ENCODE peak calls at places on chromosomes 6 and 20, in six cellular contexts. J is esophagus squamous epithelium, O is HFF-Myc, Q is left ventricle myocardium inferior, A is tibial artery, G is upper lobe of right lung. Y is an unnamed sample.

GRCh38 chr6:49556429-49556837 is 6.0 kb downstream of the C6orf141 start:
- DNase-seq in J (no peak), O (no peak), Q (no peak), A (no peak), G (no peak), Y (no peak)

GRCh38 chr20:47286681-47287080 is 69.8 kb downstream of the ZMYND8 start:
- DNase-seq in J (no peak), O (no peak), Q (no peak), A (no peak), G (no peak), Y (no peak)

GRCh38 chr6:75481936-75482593 is 11.5 kb downstream of the FILIP1 start:
- DNase-seq in J (no peak), O (no peak), Q (no peak), A (no peak), G (no peak), Y (no peak)

GRCh38 chr6:33123732-33124524 is 48.1 kb downstream of the HLA-DPB1 start:
- DNase-seq in J (no peak), O (peak), Q (no peak), A (no peak), G (no peak), Y (peak)

GRCh38 chr6:53311586-53311935 is 37.2 kb downstream of the ELOVL5 start:
- DNase-seq in J (no peak), O (no peak), Q (no peak), A (no peak), G (no peak), Y (no peak)

GRCh38 chr6:11143394-11144371 is 32.2 kb upstream of the ERVFRD-1 start:
- DNase-seq in J (peak), O (peak), Q (peak), A (peak), G (peak), Y (no peak)

GRCh38 chr6:166751051-166751595 is 124.1 kb upstream of the RPS6KA2 start:
- DNase-seq in J (no peak), O (no peak), Q (no peak), A (no peak), G (no peak), Y (peak)

GRCh38 chr20:61927193-61927825 is 138.4 kb downstream of the TAF4 start:
- DNase-seq in J (no peak), O (no peak), Q (no peak), A (peak), G (peak), Y (no peak)

GRCh38 chr6:22248513-22249308 is 48.1 kb downstream of the PRL start:
- DNase-seq in J (no peak), O (no peak), Q (no peak), A (no peak), G (no peak), Y (no peak)

GRCh38 chr6:113433506-113433991 is 423.6 kb upstream of the MARCKS start:
- DNase-seq in J (no peak), O (no peak), Q (peak), A (peak), G (peak), Y (peak)

GRCh38 chr6:52839124-52840055 is 1.2 kb downstream of the GSTA5 start:
- DNase-seq in J (no peak), O (peak), Q (no peak), A (no peak), G (no peak), Y (peak)

GRCh38 chr20:18412202-18412901 is 54.5 kb downstream of the DZANK1 start:
- DNase-seq in J (no peak), O (no peak), Q (no peak), A (no peak), G (no peak), Y (no peak)

GRCh38 chr20:32427996-32428395 is 69.9 kb downstream of the ASXL1 start:
- DNase-seq in J (no peak), O (no peak), Q (no peak), A (no peak), G (no peak), Y (no peak)

GRCh38 chr20:17940447-17940971 is 28.1 kb downstream of the SNX5 start:
- DNase-seq in J (no peak), O (no peak), Q (no peak), A (no peak), G (no peak), Y (no peak)

GRCh38 chr6:104633125-104633524 is 226.6 kb downstream of the HACE1 start:
- DNase-seq in J (no peak), O (peak), Q (no peak), A (no peak), G (no peak), Y (no peak)

GRCh38 chr6:16533210-16533609 is 228.1 kb downstream of the ATXN1 start:
- DNase-seq in J (no peak), O (no peak), Q (no peak), A (no peak), G (no peak), Y (no peak)

GRCh38 chr6:13795041-13795748 is 19.2 kb downstream of the MCUR1 start:
- DNase-seq in J (no peak), O (peak), Q (peak), A (peak), G (peak), Y (peak)

GRCh38 chr6:112710710-112711109 is 363.6 kb downstream of the RFPL4B start:
- DNase-seq in J (no peak), O (no peak), Q (no peak), A (no peak), G (no peak), Y (no peak)

GRCh38 chr6:139676718-139677117 is 302.3 kb upstream of the CITED2 start:
- DNase-seq in J (no peak), O (no peak), Q (no peak), A (no peak), G (no peak), Y (no peak)

GRCh38 chr6:41591859-41592502 is 45.8 kb downstream of the FOXP4 start:
- DNase-seq in J (no peak), O (no peak), Q (peak), A (peak), G (peak), Y (peak)

GRCh38 chr6:42454428-42454791 is 2.7 kb upstream of the TRERF1 start:
- DNase-seq in J (no peak), O (no peak), Q (peak), A (no peak), G (no peak), Y (peak)

GRCh38 chr6:31687860-31688693 is 7.2 kb upstream of the LY6G5C start:
- DNase-seq in J (no peak), O (no peak), Q (no peak), A (no peak), G (no peak), Y (no peak)

GRCh38 chr6:21612067-21612745 is 18.7 kb downstream of the SOX4 start:
- DNase-seq in J (no peak), O (no peak), Q (no peak), A (no peak), G (no peak), Y (no peak)

GRCh38 chr6:21616005-21616404 is 22.5 kb downstream of the SOX4 start:
- DNase-seq in J (no peak), O (no peak), Q (no peak), A (no peak), G (no peak), Y (no peak)

GRCh38 chr20:34333786-34334185 is 29.3 kb upstream of the ITCH start:
- DNase-seq in J (no peak), O (no peak), Q (no peak), A (no peak), G (no peak), Y (no peak)

GRCh38 chr20:60147004-60147403 is 188.8 kb downstream of the CDH26 start:
- DNase-seq in J (no peak), O (no peak), Q (no peak), A (no peak), G (no peak), Y (no peak)

GRCh38 chr20:8255945-8256632 is 124.0 kb downstream of the PLCB1 start:
- DNase-seq in J (no peak), O (no peak), Q (no peak), A (no peak), G (no peak), Y (no peak)

GRCh38 chr6:146543940-146544661 is 468 bp downstream of the RAB32 start:
- DNase-seq in J (no peak), O (no peak), Q (peak), A (peak), G (no peak), Y (peak)

GRCh38 chr6:107080036-107080435 is 35.3 kb downstream of the BEND3 start:
- DNase-seq in J (no peak), O (no peak), Q (no peak), A (peak), G (no peak), Y (no peak)

GRCh38 chr6:142313284-142313683 is 11.5 kb downstream of the ADGRG6 start:
- DNase-seq in J (no peak), O (no peak), Q (no peak), A (no peak), G (no peak), Y (no peak)

GRCh38 chr6:149933036-149933435 is 8.8 kb upstream of the ULBP2 start:
- DNase-seq in J (no peak), O (no peak), Q (no peak), A (peak), G (no peak), Y (no peak)

GRCh38 chr6:8000080-8001035 is 63.8 kb downstream of the BLOC1S5 start:
- DNase-seq in J (no peak), O (no peak), Q (no peak), A (no peak), G (no peak), Y (no peak)

GRCh38 chr6:7999201-7999600 is 65.0 kb downstream of the BLOC1S5 start:
- DNase-seq in J (no peak), O (no peak), Q (no peak), A (no peak), G (no peak), Y (no peak)

GRCh38 chr6:7996538-7997225 is 67.5 kb downstream of the BLOC1S5 start:
- DNase-seq in J (no peak), O (no peak), Q (no peak), A (no peak), G (no peak), Y (no peak)

GRCh38 chr6:7998103-7998725 is 66.0 kb downstream of the BLOC1S5 start:
- DNase-seq in J (no peak), O (no peak), Q (no peak), A (no peak), G (no peak), Y (no peak)

DNA sequence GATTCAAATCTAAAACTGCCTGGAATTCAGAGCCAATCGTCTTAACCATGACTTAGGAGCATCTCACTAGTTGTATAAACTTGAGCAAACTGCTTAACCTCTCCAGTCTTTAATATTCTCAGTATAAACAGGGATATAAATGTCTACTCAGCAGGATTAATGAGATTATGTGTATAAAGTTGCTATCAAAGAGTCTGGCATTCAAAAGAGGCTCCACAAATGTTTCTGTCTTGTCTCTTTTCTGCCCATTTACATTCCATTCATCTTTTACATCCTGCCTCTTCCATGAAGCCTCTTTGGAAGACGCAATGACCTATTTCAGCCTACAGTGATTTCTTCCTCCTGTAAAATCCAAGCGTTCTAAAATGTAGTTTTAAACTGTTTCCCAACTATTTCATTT is 66.9 kb downstream of the BLOC1S5 start:
- DNase-seq in J (no peak), O (no peak), Q (no peak), A (no peak), G (no peak), Y (no peak)
- TF ChIP-seq CTCF in J (no peak), O (no peak), Q (no peak), A (no peak), G (no peak), Y (no peak)

GRCh38 chr6:72524011-72524645 is 97.7 kb upstream of the KCNQ5 start:
- DNase-seq in J (no peak), O (no peak), Q (no peak), A (no peak), G (no peak), Y (no peak)

GRCh38 chr6:72521684-72522083 is 100.2 kb upstream of the KCNQ5 start:
- DNase-seq in J (no peak), O (no peak), Q (no peak), A (no peak), G (no peak), Y (no peak)

GRCh38 chr6:72525821-72526550 is 95.9 kb upstream of the KCNQ5 start:
- DNase-seq in J (no peak), O (peak), Q (no peak), A (no peak), G (no peak), Y (no peak)

GRCh38 chr6:72519871-72520270 is 102.0 kb upstream of the KCNQ5 start:
- DNase-seq in J (no peak), O (no peak), Q (no peak), A (no peak), G (no peak), Y (no peak)

DNA sequence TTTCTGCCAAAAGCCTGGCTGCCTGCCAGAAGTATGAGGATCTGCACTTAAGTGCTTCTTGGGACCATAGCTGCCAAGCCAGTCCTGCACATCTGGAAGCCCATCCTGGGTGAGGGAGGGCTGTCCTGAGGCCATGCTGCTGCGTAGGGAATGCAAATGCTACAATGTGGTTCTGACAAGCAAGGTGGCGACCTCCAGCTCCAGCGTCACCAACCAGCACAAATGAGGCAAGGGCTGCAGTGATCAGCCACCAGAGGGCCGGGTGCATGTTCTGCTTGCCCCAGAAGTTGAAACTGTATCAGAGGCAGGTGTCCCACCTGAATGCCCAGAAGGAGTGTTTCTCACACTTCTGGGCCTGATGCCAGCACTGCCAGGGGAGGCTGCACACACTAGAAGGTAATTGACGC is 99.1 kb upstream of the KCNQ5 start:
- DNase-seq in J (no peak), O (peak), Q (no peak), A (no peak), G (no peak), Y (peak)
- TF ChIP-seq CTCF in J (no peak), O (peak), Q (no peak), A (no peak), G (no peak), Y (peak)

GRCh38 chr6:159463440-159463839 is 229.6 kb downstream of the SOD2 start:
- DNase-seq in J (no peak), O (no peak), Q (no peak), A (no peak), G (no peak), Y (no peak)
- TF ChIP-seq CTCF in J (no peak), O (peak), Q (peak), A (peak), G (peak), Y (peak)

GRCh38 chr20:54056762-54057639 is 13.4 kb downstream of the BCAS1 start:
- DNase-seq in J (no peak), O (no peak), Q (no peak), A (no peak), G (no peak), Y (no peak)
- TF ChIP-seq CTCF in J (no peak), O (no peak), Q (no peak), A (no peak), G (no peak), Y (no peak)

GRCh38 chr6:44224154-44224977 is 971 bp downstream of the SLC29A1 start:
- DNase-seq in J (no peak), O (no peak), Q (no peak), A (no peak), G (no peak), Y (peak)
- TF ChIP-seq CTCF in J (no peak), O (no peak), Q (no peak), A (no peak), G (no peak), Y (no peak)